ENCODE peak calls at places on chromosomes 1 and 21, in six cellular contexts. One of them, this sample, is unnamed. For H3K4me1, the result is how much of the 10 kb centered on the place peaks cover.

GRCh38 chr1:228004887-228005462 is 1.8 kb upstream of the WNT3A start:
- DNase-seq in uterus: no peak
- DNase-seq in left lung: no peak
- DNase-seq in tibial artery: peak
- DNase-seq in stomach: peak
- DNase-seq in upper lobe of right lung: peak
- DNase-seq in this sample: no peak

GRCh38 chr1:117188268-117189108 is 22.2 kb downstream of the VTCN1 start:
- DNase-seq in upper lobe of right lung: no peak
- DNase-seq in uterus: no peak
- DNase-seq in tibial artery: no peak
- DNase-seq in left lung: no peak
- DNase-seq in stomach: no peak
- DNase-seq in this sample: no peak

GRCh38 chr1:15603050-15603965 is 13.9 kb upstream of the DDI2 start:
- DNase-seq in upper lobe of right lung: peak
- DNase-seq in left lung: peak
- DNase-seq in uterus: peak
- DNase-seq in stomach: peak
- DNase-seq in tibial artery: peak
- DNase-seq in this sample: peak

GRCh38 chr1:37461698-37462436 is 12.5 kb upstream of the ZC3H12A start:
- DNase-seq in left lung: no peak
- DNase-seq in upper lobe of right lung: no peak
- DNase-seq in stomach: no peak
- DNase-seq in tibial artery: no peak
- DNase-seq in uterus: no peak
- DNase-seq in this sample: no peak

GRCh38 chr1:47941609-47942237 is 55.5 kb downstream of the TRABD2B start:
- DNase-seq in upper lobe of right lung: no peak
- DNase-seq in tibial artery: no peak
- DNase-seq in stomach: no peak
- DNase-seq in uterus: no peak
- DNase-seq in left lung: no peak
- DNase-seq in this sample: no peak

GRCh38 chr21:18251065-18251464 is 6.4 kb downstream of the CHODL start:
- DNase-seq in stomach: no peak
- DNase-seq in uterus: no peak
- DNase-seq in tibial artery: no peak
- DNase-seq in upper lobe of right lung: no peak
- DNase-seq in left lung: no peak
- DNase-seq in this sample: no peak

GRCh38 chr1:113998361-113998760 is 19.1 kb downstream of the OLFML3 start:
- DNase-seq in uterus: no peak
- DNase-seq in tibial artery: no peak
- DNase-seq in left lung: no peak
- DNase-seq in upper lobe of right lung: no peak
- DNase-seq in stomach: no peak
- DNase-seq in this sample: no peak

GRCh38 chr1:186865861-186866260 is 37.1 kb downstream of the PLA2G4A start:
- DNase-seq in upper lobe of right lung: no peak
- DNase-seq in stomach: no peak
- DNase-seq in left lung: no peak
- DNase-seq in uterus: no peak
- DNase-seq in tibial artery: no peak
- DNase-seq in this sample: no peak

GRCh38 chr1:234141006-234141405 is 232.2 kb upstream of the COA6 start:
- DNase-seq in stomach: no peak
- DNase-seq in upper lobe of right lung: no peak
- DNase-seq in uterus: no peak
- DNase-seq in left lung: no peak
- DNase-seq in tibial artery: no peak
- DNase-seq in this sample: no peak
- H3K4me1 ChIP-seq in stomach: under half
- H3K4me1 ChIP-seq in upper lobe of right lung: under half
- H3K4me1 ChIP-seq in uterus: under half
- H3K4me1 ChIP-seq in left lung: under half
- H3K4me1 ChIP-seq in tibial artery: under half
- H3K4me1 ChIP-seq in this sample: under half

DNA sequence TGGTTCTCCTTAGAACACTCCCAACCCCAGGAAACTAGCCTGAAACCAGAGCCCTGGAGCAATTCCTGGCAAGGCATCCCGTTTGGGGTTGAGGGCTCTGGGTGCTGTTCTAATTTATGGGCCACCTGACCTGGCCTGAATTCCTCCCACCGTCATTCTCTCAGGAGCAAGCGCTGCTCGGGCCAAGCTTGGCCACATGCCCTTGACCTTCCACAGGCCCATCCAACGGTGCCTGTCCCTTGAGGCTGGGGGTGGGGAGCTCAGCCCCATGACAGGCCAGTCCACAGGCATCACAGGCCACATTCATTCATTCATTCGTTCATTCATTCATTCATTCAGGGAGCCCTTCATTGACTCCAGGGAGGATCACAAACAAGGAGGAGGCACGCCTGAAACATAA is 5.3 kb downstream of the PADI2 start:
- DNase-seq in tibial artery: no peak
- DNase-seq in upper lobe of right lung: no peak
- DNase-seq in left lung: no peak
- DNase-seq in stomach: no peak
- DNase-seq in uterus: peak
- DNase-seq in this sample: no peak
- H3K4me1 ChIP-seq in tibial artery: under half
- H3K4me1 ChIP-seq in upper lobe of right lung: under half
- H3K4me1 ChIP-seq in left lung: under half
- H3K4me1 ChIP-seq in stomach: under half
- H3K4me1 ChIP-seq in uterus: under half
- H3K4me1 ChIP-seq in this sample: under half

DNA sequence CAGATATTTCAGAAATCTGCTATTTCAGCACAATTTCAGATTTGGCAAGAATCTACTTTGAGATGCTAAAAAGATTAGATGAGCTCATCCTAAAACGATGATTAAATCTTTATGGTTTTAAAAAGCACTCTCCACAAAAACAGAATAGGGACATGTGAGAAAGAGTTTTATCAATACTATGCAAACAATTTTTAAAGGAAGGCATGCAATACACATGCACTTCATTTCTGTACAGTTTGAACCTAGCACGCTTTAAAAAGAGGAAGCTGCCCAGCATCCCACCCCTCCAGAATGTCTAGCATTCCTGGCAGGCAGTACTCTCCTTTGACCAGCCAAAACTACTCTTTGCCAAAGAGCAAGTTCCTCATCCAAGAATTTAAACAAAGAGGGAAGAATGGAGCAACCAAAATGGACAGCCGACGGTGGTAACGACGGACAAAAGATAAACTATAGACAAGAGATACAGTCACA is 1.3 kb downstream of the ARHGAP29 start:
- DNase-seq in upper lobe of right lung: no peak
- DNase-seq in stomach: no peak
- DNase-seq in tibial artery: no peak
- DNase-seq in uterus: no peak
- DNase-seq in left lung: no peak
- DNase-seq in this sample: no peak
- H3K4me1 ChIP-seq in upper lobe of right lung: under half
- H3K4me1 ChIP-seq in stomach: under half
- H3K4me1 ChIP-seq in tibial artery: under half
- H3K4me1 ChIP-seq in uterus: under half
- H3K4me1 ChIP-seq in left lung: under half
- H3K4me1 ChIP-seq in this sample: under half

DNA sequence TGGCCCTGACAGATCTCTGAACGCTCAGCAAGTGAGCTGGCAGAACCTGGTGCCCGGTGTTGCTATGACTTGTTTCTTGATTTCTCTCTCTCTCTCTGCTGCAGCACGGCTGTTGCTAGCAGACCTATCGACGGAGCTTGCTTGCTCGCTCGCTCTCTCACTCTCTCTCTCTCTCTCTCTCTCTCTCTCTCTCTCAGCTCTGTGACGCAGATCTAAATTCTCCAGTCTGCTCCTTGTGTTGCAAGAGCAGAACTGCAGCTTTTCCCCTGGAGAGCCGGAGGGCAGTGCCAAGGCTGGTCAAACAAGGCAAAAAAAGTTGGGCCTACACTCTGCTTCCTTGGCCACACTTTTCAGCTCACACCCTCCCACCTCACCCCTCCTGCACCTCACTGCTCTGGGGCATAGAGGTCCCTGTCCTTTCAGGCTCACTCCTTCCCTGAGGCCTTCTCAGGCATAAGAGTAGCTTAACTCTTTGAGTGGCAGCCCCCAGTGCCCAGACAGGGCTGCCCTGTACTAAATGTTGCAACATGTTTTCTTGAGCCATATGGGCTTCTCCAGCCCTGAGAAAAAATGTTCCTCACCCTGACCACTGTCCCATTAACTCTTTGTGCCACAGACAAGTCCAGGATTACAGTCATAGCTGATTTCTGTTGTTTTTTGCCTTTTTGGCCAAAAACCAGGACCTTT is 72.2 kb downstream of the CD46 start:
- DNase-seq in uterus: peak
- DNase-seq in tibial artery: peak
- DNase-seq in stomach: peak
- DNase-seq in upper lobe of right lung: peak
- DNase-seq in left lung: peak
- DNase-seq in this sample: peak
- H3K4me1 ChIP-seq in uterus: under half
- H3K4me1 ChIP-seq in tibial artery: under half
- H3K4me1 ChIP-seq in stomach: half or more
- H3K4me1 ChIP-seq in upper lobe of right lung: half or more
- H3K4me1 ChIP-seq in left lung: half or more
- H3K4me1 ChIP-seq in this sample: half or more

DNA sequence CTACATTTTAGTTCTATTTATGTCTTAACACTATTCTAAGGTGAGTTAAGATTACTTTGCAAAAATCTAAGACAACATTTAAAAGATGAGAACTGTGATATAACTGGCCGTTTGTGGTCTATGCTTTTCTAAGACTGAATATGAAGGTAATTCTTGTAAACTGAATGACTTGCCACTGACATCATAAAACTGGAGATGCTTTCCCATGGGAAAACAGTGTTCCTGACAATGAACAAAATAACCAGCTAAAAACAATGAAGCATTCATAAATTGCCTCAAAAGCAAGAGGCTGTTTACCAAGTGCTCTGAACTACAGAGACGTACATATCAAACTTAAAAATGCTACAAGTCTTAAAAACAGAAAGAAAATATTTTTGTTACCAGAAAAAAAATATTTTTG is 54.7 kb downstream of the APP start:
- DNase-seq in tibial artery: no peak
- DNase-seq in stomach: no peak
- DNase-seq in left lung: no peak
- DNase-seq in upper lobe of right lung: no peak
- DNase-seq in uterus: no peak
- DNase-seq in this sample: no peak
- H3K4me1 ChIP-seq in tibial artery: under half
- H3K4me1 ChIP-seq in stomach: under half
- H3K4me1 ChIP-seq in left lung: under half
- H3K4me1 ChIP-seq in upper lobe of right lung: under half
- H3K4me1 ChIP-seq in uterus: under half
- H3K4me1 ChIP-seq in this sample: under half

This sample was measured in prostate gland.